ENCODE peak calls at places on chromosomes 1 and 21, in nine cellular contexts. Z, D, Q, L, B, U, N, P and I are unnamed samples.

GRCh38 chr1:114154146-114154962 is 685 bp upstream of the SYT6 start:
- DNase-seq in L (peak), Q (no peak), D (peak), N (no peak), B (peak), U (no peak), Z (peak), P (no peak), I (no peak)

GRCh38 chr1:224014328-224014649 is 99.6 kb upstream of the FBXO28 start:
- DNase-seq in D (no peak), Q (no peak), P (no peak), Z (no peak), N (no peak), L (no peak), U (no peak), B (no peak), I (no peak)

GRCh38 chr1:205335692-205336091 is 14.1 kb upstream of the NUAK2 start:
- DNase-seq in L (peak), D (peak), B (peak), Q (peak), U (peak), P (peak), Z (peak), N (peak), I (peak)

GRCh38 chr1:80054129-80054528 is 1047.6 kb upstream of the ADGRL4 start:
- DNase-seq in Z (no peak), D (peak), B (no peak), U (peak), Q (no peak), N (peak), P (peak), L (peak), I (no peak)

GRCh38 chr1:117582341-117582902 is 23.4 kb upstream of the TENT5C start:
- DNase-seq in D (no peak), Z (no peak), Q (no peak), L (no peak), N (no peak), B (no peak), P (no peak), U (no peak), I (no peak)

GRCh38 chr1:87182611-87183010 is 146.1 kb upstream of the LMO4 start:
- DNase-seq in Z (no peak), D (peak), N (no peak), U (no peak), Q (no peak), B (no peak), P (no peak), L (no peak), I (no peak)

GRCh38 chr1:47755368-47755990 is 241.7 kb downstream of the TRABD2B start:
- DNase-seq in Q (peak), Z (no peak), U (no peak), P (no peak), D (peak), L (peak), B (peak), N (peak), I (peak)

GRCh38 chr1:231121533-231121932 is 40.3 kb upstream of the TRIM67 start:
- DNase-seq in P (no peak), Z (no peak), U (no peak), B (no peak), L (no peak), Q (no peak), N (no peak), D (no peak), I (no peak)

GRCh38 chr1:153800516-153800915 is 25.3 kb downstream of the SLC27A3 start:
- DNase-seq in L (no peak), P (no peak), Z (no peak), B (no peak), Q (no peak), N (no peak), U (no peak), D (no peak), I (no peak)

GRCh38 chr1:51863384-51863783 is 15.1 kb downstream of the NRDC start:
- DNase-seq in B (no peak), D (no peak), N (peak), P (no peak), Z (no peak), Q (no peak), L (no peak), U (no peak), I (peak)

GRCh38 chr1:184854456-184855180 is 100.0 kb upstream of the EDEM3 start:
- DNase-seq in N (peak), U (peak), Q (no peak), D (no peak), L (no peak), Z (no peak), B (no peak), P (peak), I (no peak)

GRCh38 chr1:40898434-40898900 is 36.3 kb upstream of the CITED4 start:
- DNase-seq in P (no peak), Q (no peak), U (no peak), L (peak), N (peak), Z (peak), B (peak), D (peak), I (peak)

GRCh38 chr1:35573198-35573775 is at the start of gene TFAP2E:
- DNase-seq in P (no peak), Z (no peak), B (peak), N (no peak), U (no peak), L (peak), D (peak), Q (no peak), I (no peak)

GRCh38 chr1:20446796-20447195 is 39.2 kb downstream of the CAMK2N1 start:
- DNase-seq in Z (no peak), L (no peak), P (no peak), D (peak), U (no peak), Q (no peak), N (no peak), B (no peak), I (no peak)

GRCh38 chr21:41642399-41642798 is 124.5 kb downstream of the RIPK4 start:
- DNase-seq in D (no peak), U (peak), Q (no peak), L (no peak), B (no peak), P (no peak), Z (no peak), N (no peak), I (no peak)

GRCh38 chr1:66090863-66091457 is 298.3 kb downstream of the PDE4B start:
- DNase-seq in D (no peak), P (no peak), Z (no peak), N (peak), Q (no peak), L (no peak), U (no peak), B (no peak), I (no peak)

DNA sequence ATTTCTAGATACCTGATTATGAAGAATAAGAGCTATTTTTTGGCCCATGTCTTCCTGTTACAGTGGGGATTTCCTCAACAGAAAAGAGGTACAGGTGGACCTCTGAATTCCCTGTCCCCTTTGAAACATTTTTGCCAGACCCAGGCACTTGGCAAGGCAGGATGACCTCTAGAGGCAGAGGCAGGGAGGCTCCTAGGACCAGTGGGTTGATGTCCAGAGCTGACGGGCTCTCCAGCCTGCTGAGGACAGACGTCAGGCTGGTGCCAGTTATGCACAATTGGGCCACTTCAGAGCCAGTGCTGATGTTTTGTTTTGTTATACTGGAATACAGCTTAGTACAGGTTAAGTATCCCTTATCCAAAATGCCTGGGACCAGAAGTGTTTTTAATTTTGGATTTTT is 18.5 kb upstream of the A3GALT2 start:
- DNase-seq in N (no peak), L (no peak), D (no peak), Q (no peak), B (no peak), Z (no peak), U (no peak), P (no peak), I (no peak)
- TF ChIP-seq CTCF in N (no peak), L (no peak), D (no peak), Q (no peak), B (no peak), Z (no peak), U (peak), P (peak), I (no peak)

DNA sequence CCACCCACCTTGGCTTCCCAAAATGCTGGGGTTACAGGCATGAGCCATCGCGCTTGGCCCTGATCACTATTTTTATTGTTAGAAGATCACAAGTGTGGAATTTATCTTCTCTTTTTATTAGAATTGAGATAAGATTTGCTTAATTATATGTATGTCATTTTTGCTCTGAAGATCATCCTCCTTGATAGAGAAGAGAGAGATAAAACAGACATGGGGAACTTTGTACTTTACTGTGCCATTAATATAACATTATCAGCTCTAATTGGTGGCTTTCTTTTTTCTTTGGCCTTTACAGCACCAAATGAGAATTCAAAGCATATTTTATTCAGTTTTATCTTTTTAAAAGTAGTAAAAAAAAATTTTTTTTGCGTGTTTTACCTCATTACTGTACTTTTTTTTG is 46.8 kb downstream of the SCP2 start:
- DNase-seq in N (no peak), Z (no peak), D (no peak), B (no peak), U (no peak), Q (no peak), L (no peak), P (no peak), I (no peak)
- TF ChIP-seq CTCF in N (no peak), Z (no peak), D (no peak), B (no peak), U (no peak), Q (no peak), L (no peak), P (no peak), I (no peak)

DNA sequence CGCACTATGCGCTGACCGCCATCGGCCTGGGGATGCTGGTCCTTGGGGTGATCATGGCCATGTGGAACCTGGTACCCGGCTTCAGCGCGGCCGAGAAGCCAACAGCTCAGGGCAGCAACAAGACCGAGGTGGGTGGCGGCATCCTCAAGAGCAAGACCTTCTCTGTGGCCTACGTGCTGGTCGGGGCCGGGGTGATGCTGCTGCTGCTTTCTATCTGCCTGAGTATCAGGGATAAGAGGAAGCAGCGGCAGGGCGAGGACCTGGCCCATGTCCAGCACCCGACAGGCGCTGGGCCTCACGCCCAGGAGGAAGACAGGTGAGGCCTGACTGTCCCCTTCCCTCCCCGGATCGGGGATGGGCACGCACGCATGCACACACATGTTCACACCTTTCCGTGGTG is 31.9 kb upstream of the FHAD1 start:
- DNase-seq in P (no peak), U (no peak), N (no peak), B (no peak), D (no peak), L (no peak), Z (no peak), Q (no peak), I (no peak)
- TF ChIP-seq CTCF in P (no peak), U (no peak), N (no peak), B (no peak), D (no peak), L (no peak), Z (no peak), Q (no peak), I (no peak)

GRCh38 chr1:179506199-179506598 is 69.5 kb downstream of the NPHS2 start:
- DNase-seq in P (no peak), Z (no peak), U (no peak), Q (no peak), N (no peak), D (no peak), L (no peak), B (no peak), I (no peak)
- TF ChIP-seq CTCF in P (no peak), Z (no peak), U (no peak), Q (no peak), N (no peak), D (no peak), L (no peak), B (no peak), I (no peak)

GRCh38 chr21:31396399-31396798 is 52.3 kb upstream of the TIAM1 start:
- DNase-seq in L (no peak), P (no peak), Z (no peak), B (no peak), N (no peak), D (no peak), U (no peak), Q (no peak), I (no peak)
- TF ChIP-seq CTCF in L (no peak), P (no peak), Z (no peak), B (no peak), N (no peak), D (no peak), U (no peak), Q (no peak), I (no peak)

GRCh38 chr1:2921970-2922686 is 99.1 kb upstream of the ACTRT2 start:
- DNase-seq in P (no peak), B (peak), L (peak), U (no peak), N (peak), Z (no peak), Q (no peak), D (no peak), I (no peak)
- TF ChIP-seq CTCF in P (no peak), B (peak), L (peak), U (peak), N (peak), Z (peak), Q (peak), D (no peak), I (peak)

GRCh38 chr21:43720539-43721224 is 1.8 kb downstream of the PDXK start:
- DNase-seq in L (no peak), P (no peak), B (no peak), D (no peak), U (no peak), Q (no peak), N (peak), Z (no peak), I (no peak)

GRCh38 chr21:43717967-43718871 is 710 bp upstream of the PDXK start:
- DNase-seq in Z (no peak), N (no peak), B (peak), L (peak), U (no peak), D (no peak), Q (no peak), P (no peak), I (no peak)

GRCh38 chr21:43719748-43720538 is 1.0 kb downstream of the PDXK start:
- DNase-seq in U (no peak), Z (no peak), Q (no peak), P (no peak), L (peak), D (no peak), N (no peak), B (no peak), I (no peak)

GRCh38 chr21:43717166-43717853 is 1.6 kb upstream of the PDXK start:
- DNase-seq in N (no peak), B (no peak), Z (no peak), Q (no peak), D (no peak), L (no peak), P (no peak), U (no peak), I (no peak)

GRCh38 chr21:43718872-43719747 is at the start of gene PDXK:
- DNase-seq in U (peak), D (peak), N (peak), L (peak), B (peak), Z (peak), Q (peak), P (no peak), I (peak)
- TF ChIP-seq CTCF in U (peak), D (no peak), N (no peak), L (no peak), B (no peak), Z (no peak), Q (no peak), P (no peak), I (peak)